ENCODE peak calls at places on chromosomes 13 and 19, in nine cellular contexts. One of them, this sample, is unnamed.

GRCh38 chr19:46945668-46946067 is 74.0 kb upstream of the NPAS1 start:
- DNase-seq in activated naive CD8-positive, alpha-beta T cell treated with anti-CD3 and anti-CD28 coated beads, Interleukin-2, amount 50 U/mL, for 24 hours: no peak
- DNase-seq in lower lobe of right lung: no peak
- DNase-seq in pancreas: no peak
- DNase-seq in GM03348: peak
- DNase-seq in CD4-positive, alpha-beta T cell: no peak
- DNase-seq in EL: no peak
- DNase-seq in HT1080: no peak
- DNase-seq in NCI-H146: no peak
- DNase-seq in this sample: no peak

GRCh38 chr13:40433577-40433976 is 232.9 kb downstream of the FOXO1 start:
- DNase-seq in activated naive CD8-positive, alpha-beta T cell treated with anti-CD3 and anti-CD28 coated beads, Interleukin-2, amount 50 U/mL, for 24 hours: peak
- DNase-seq in lower lobe of right lung: no peak
- DNase-seq in pancreas: no peak
- DNase-seq in GM03348: no peak
- DNase-seq in CD4-positive, alpha-beta T cell: peak
- DNase-seq in EL: no peak
- DNase-seq in HT1080: peak
- DNase-seq in NCI-H146: no peak
- DNase-seq in this sample: no peak

GRCh38 chr19:55341191-55342043 is 1.7 kb downstream of the KMT5C start:
- DNase-seq in activated naive CD8-positive, alpha-beta T cell treated with anti-CD3 and anti-CD28 coated beads, Interleukin-2, amount 50 U/mL, for 24 hours: peak
- DNase-seq in lower lobe of right lung: peak
- DNase-seq in pancreas: peak
- DNase-seq in GM03348: peak
- DNase-seq in CD4-positive, alpha-beta T cell: peak
- DNase-seq in EL: peak
- DNase-seq in HT1080: no peak
- DNase-seq in NCI-H146: peak
- DNase-seq in this sample: peak

GRCh38 chr13:43316997-43317396 is 293.6 kb downstream of the DNAJC15 start:
- DNase-seq in activated naive CD8-positive, alpha-beta T cell treated with anti-CD3 and anti-CD28 coated beads, Interleukin-2, amount 50 U/mL, for 24 hours: no peak
- DNase-seq in lower lobe of right lung: no peak
- DNase-seq in pancreas: no peak
- DNase-seq in GM03348: peak
- DNase-seq in CD4-positive, alpha-beta T cell: no peak
- DNase-seq in EL: peak
- DNase-seq in HT1080: peak
- DNase-seq in NCI-H146: no peak
- DNase-seq in this sample: no peak

GRCh38 chr19:10961763-10962536 is 1.1 kb downstream of the SMARCA4 start:
- DNase-seq in activated naive CD8-positive, alpha-beta T cell treated with anti-CD3 and anti-CD28 coated beads, Interleukin-2, amount 50 U/mL, for 24 hours: no peak
- DNase-seq in lower lobe of right lung: no peak
- DNase-seq in pancreas: no peak
- DNase-seq in GM03348: no peak
- DNase-seq in CD4-positive, alpha-beta T cell: no peak
- DNase-seq in EL: peak
- DNase-seq in HT1080: no peak
- DNase-seq in NCI-H146: no peak
- DNase-seq in this sample: peak

GRCh38 chr13:27918041-27918917 is 1.5 kb upstream of the PDX1 start:
- DNase-seq in activated naive CD8-positive, alpha-beta T cell treated with anti-CD3 and anti-CD28 coated beads, Interleukin-2, amount 50 U/mL, for 24 hours: no peak
- DNase-seq in lower lobe of right lung: no peak
- DNase-seq in pancreas: peak
- DNase-seq in GM03348: no peak
- DNase-seq in CD4-positive, alpha-beta T cell: no peak
- DNase-seq in EL: no peak
- DNase-seq in HT1080: no peak
- DNase-seq in NCI-H146: no peak
- DNase-seq in this sample: peak

GRCh38 chr19:14000691-14001365 is 5.3 kb downstream of the RFX1 start:
- DNase-seq in activated naive CD8-positive, alpha-beta T cell treated with anti-CD3 and anti-CD28 coated beads, Interleukin-2, amount 50 U/mL, for 24 hours: no peak
- DNase-seq in lower lobe of right lung: peak
- DNase-seq in pancreas: no peak
- DNase-seq in GM03348: no peak
- DNase-seq in CD4-positive, alpha-beta T cell: no peak
- DNase-seq in EL: no peak
- DNase-seq in HT1080: no peak
- DNase-seq in NCI-H146: no peak
- DNase-seq in this sample: no peak

GRCh38 chr13:34044041-34044440 is 226.1 kb downstream of the RFC3 start:
- DNase-seq in activated naive CD8-positive, alpha-beta T cell treated with anti-CD3 and anti-CD28 coated beads, Interleukin-2, amount 50 U/mL, for 24 hours: no peak
- DNase-seq in lower lobe of right lung: no peak
- DNase-seq in pancreas: no peak
- DNase-seq in GM03348: peak
- DNase-seq in CD4-positive, alpha-beta T cell: no peak
- DNase-seq in EL: peak
- DNase-seq in HT1080: no peak
- DNase-seq in NCI-H146: no peak
- DNase-seq in this sample: peak

GRCh38 chr19:48676887-48677286 is 4.1 kb upstream of the NTN5 start:
- DNase-seq in activated naive CD8-positive, alpha-beta T cell treated with anti-CD3 and anti-CD28 coated beads, Interleukin-2, amount 50 U/mL, for 24 hours: no peak
- DNase-seq in lower lobe of right lung: no peak
- DNase-seq in pancreas: no peak
- DNase-seq in GM03348: no peak
- DNase-seq in CD4-positive, alpha-beta T cell: no peak
- DNase-seq in EL: no peak
- DNase-seq in HT1080: no peak
- DNase-seq in NCI-H146: peak
- DNase-seq in this sample: no peak

This sample was measured in DMS53.